ENCODE peak calls at places on chromosomes 7 and 10, in six cellular contexts. One of them, this sample, is unnamed. For H3K36me3, the result is how much of the 10 kb centered on the place peaks cover.

GRCh38 chr10:70462349-70462984 is 16.1 kb upstream of the PALD1 start:
- DNase-seq in HCT116: peak
- DNase-seq in mesendoderm: no peak
- DNase-seq in neural progenitor cell: peak
- DNase-seq in Peyer's patch: no peak
- DNase-seq in H1: no peak
- DNase-seq in this sample: no peak

GRCh38 chr10:123722351-123722750 is 56.2 kb downstream of the GPR26 start:
- DNase-seq in H1: no peak
- DNase-seq in Peyer's patch: no peak
- DNase-seq in mesendoderm: no peak
- DNase-seq in neural progenitor cell: no peak
- DNase-seq in HCT116: no peak
- DNase-seq in this sample: no peak

GRCh38 chr7:68724965-68725364 is 873.3 kb upstream of the AUTS2 start:
- DNase-seq in Peyer's patch: no peak
- DNase-seq in neural progenitor cell: no peak
- DNase-seq in H1: no peak
- DNase-seq in mesendoderm: no peak
- DNase-seq in HCT116: no peak
- DNase-seq in this sample: no peak

GRCh38 chr10:31090894-31091607 is 59.4 kb upstream of the ZNF438 start:
- DNase-seq in Peyer's patch: no peak
- DNase-seq in mesendoderm: no peak
- DNase-seq in HCT116: no peak
- DNase-seq in H1: no peak
- DNase-seq in neural progenitor cell: no peak
- DNase-seq in this sample: no peak

GRCh38 chr10:87865201-87866025 is 2.0 kb downstream of the PTEN start:
- DNase-seq in mesendoderm: no peak
- DNase-seq in neural progenitor cell: no peak
- DNase-seq in H1: no peak
- DNase-seq in Peyer's patch: no peak
- DNase-seq in HCT116: no peak
- DNase-seq in this sample: no peak

GRCh38 chr7:30971840-30972563 is 8.2 kb downstream of the GHRHR start:
- DNase-seq in H1: no peak
- DNase-seq in Peyer's patch: no peak
- DNase-seq in HCT116: no peak
- DNase-seq in neural progenitor cell: no peak
- DNase-seq in mesendoderm: no peak
- DNase-seq in this sample: no peak

GRCh38 chr10:71939861-71940474 is 24.2 kb upstream of the CHST3 start:
- DNase-seq in mesendoderm: no peak
- DNase-seq in H1: no peak
- DNase-seq in Peyer's patch: no peak
- DNase-seq in HCT116: no peak
- DNase-seq in neural progenitor cell: no peak
- DNase-seq in this sample: peak

GRCh38 chr7:100426516-100426915 is 2.0 kb downstream of the ZCWPW1 start:
- DNase-seq in mesendoderm: no peak
- DNase-seq in Peyer's patch: no peak
- DNase-seq in neural progenitor cell: no peak
- DNase-seq in H1: no peak
- DNase-seq in HCT116: no peak
- DNase-seq in this sample: no peak

GRCh38 chr10:72814134-72814790 is 79.3 kb upstream of the OIT3 start:
- DNase-seq in mesendoderm: no peak
- DNase-seq in H1: no peak
- DNase-seq in HCT116: no peak
- DNase-seq in Peyer's patch: no peak
- DNase-seq in neural progenitor cell: no peak
- DNase-seq in this sample: no peak

DNA sequence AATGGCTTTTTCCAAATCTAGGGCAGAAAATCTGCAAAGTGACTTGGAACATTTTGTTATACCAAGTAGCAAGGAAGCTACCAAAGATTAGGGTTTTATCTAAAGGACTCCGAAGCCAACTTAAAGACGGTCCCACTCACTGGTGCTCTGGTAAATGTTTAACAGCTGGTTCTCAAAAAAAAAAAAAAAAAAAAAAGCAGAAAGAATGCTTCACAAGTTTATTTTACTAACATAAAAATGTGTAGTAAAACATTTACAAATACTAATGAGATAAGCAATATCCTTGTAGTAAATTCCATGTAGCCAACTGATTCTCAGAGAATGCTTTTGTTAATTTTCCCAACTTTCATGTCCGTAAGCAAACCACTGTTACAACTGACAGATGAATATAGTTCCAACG is 38.4 kb downstream of the TAF3 start:
- DNase-seq in neural progenitor cell: no peak
- DNase-seq in mesendoderm: no peak
- DNase-seq in H1: no peak
- DNase-seq in Peyer's patch: no peak
- DNase-seq in HCT116: no peak
- DNase-seq in this sample: no peak
- H3K4me3 ChIP-seq in neural progenitor cell: no peak
- H3K4me3 ChIP-seq in mesendoderm: no peak
- H3K4me3 ChIP-seq in H1: no peak
- H3K4me3 ChIP-seq in Peyer's patch: no peak
- H3K4me3 ChIP-seq in HCT116: no peak
- H3K4me3 ChIP-seq in this sample: no peak

GRCh38 chr10:3124412-3125175 is 48.0 kb downstream of the PITRM1 start:
- DNase-seq in neural progenitor cell: no peak
- DNase-seq in Peyer's patch: no peak
- DNase-seq in HCT116: no peak
- DNase-seq in H1: no peak
- DNase-seq in mesendoderm: no peak
- DNase-seq in this sample: no peak

GRCh38 chr10:3125527-3126170 is 46.9 kb downstream of the PITRM1 start:
- DNase-seq in H1: no peak
- DNase-seq in mesendoderm: no peak
- DNase-seq in Peyer's patch: no peak
- DNase-seq in HCT116: no peak
- DNase-seq in neural progenitor cell: no peak
- DNase-seq in this sample: no peak

GRCh38 chr10:3127921-3128320 is 44.7 kb downstream of the PITRM1 start:
- DNase-seq in H1: no peak
- DNase-seq in HCT116: no peak
- DNase-seq in neural progenitor cell: no peak
- DNase-seq in mesendoderm: no peak
- DNase-seq in Peyer's patch: no peak
- DNase-seq in this sample: no peak

GRCh38 chr10:3126741-3127342 is 45.7 kb downstream of the PITRM1 start:
- DNase-seq in Peyer's patch: no peak
- DNase-seq in H1: no peak
- DNase-seq in mesendoderm: peak
- DNase-seq in HCT116: no peak
- DNase-seq in neural progenitor cell: peak
- DNase-seq in this sample: no peak

DNA sequence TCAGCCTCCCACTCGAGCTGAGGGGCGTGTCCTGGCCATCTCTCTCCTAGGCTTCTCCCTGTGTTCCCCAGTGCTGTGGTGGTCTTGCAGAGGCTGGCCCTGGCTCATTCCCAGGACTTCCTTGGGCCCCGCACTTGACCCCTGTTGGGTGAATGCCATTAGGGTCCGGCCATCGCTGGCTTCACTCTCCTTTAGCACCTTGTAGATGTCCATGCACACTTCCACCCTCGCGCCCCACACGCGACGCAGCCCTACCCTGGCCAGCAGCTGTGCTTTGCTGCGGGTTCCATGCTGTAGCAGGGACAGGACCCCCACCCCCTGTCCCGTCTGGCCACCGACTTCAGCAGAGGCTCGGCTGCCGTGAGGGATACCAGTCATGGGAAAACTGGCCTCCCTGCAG is 46.3 kb downstream of the PITRM1 start:
- DNase-seq in H1: no peak
- DNase-seq in neural progenitor cell: no peak
- DNase-seq in HCT116: no peak
- DNase-seq in mesendoderm: no peak
- DNase-seq in Peyer's patch: no peak
- DNase-seq in this sample: no peak
- H3K36me3 ChIP-seq in H1: half or more
- H3K36me3 ChIP-seq in neural progenitor cell: under half
- H3K36me3 ChIP-seq in HCT116: under half
- H3K36me3 ChIP-seq in mesendoderm: under half
- H3K36me3 ChIP-seq in Peyer's patch: under half
- H3K36me3 ChIP-seq in this sample: under half

GRCh38 chr7:81408728-81409127 is 361.1 kb downstream of the HGF start:
- DNase-seq in H1: no peak
- DNase-seq in HCT116: no peak
- DNase-seq in neural progenitor cell: no peak
- DNase-seq in Peyer's patch: no peak
- DNase-seq in mesendoderm: no peak
- DNase-seq in this sample: no peak

GRCh38 chr7:81402227-81402626 is 367.6 kb downstream of the HGF start:
- DNase-seq in Peyer's patch: no peak
- DNase-seq in mesendoderm: no peak
- DNase-seq in neural progenitor cell: no peak
- DNase-seq in HCT116: no peak
- DNase-seq in H1: no peak
- DNase-seq in this sample: no peak

GRCh38 chr7:81404669-81405068 is 365.2 kb downstream of the HGF start:
- DNase-seq in neural progenitor cell: no peak
- DNase-seq in Peyer's patch: no peak
- DNase-seq in HCT116: no peak
- DNase-seq in H1: no peak
- DNase-seq in mesendoderm: no peak
- DNase-seq in this sample: no peak

GRCh38 chr7:81410471-81411117 is 359.3 kb downstream of the HGF start:
- DNase-seq in neural progenitor cell: no peak
- DNase-seq in mesendoderm: no peak
- DNase-seq in Peyer's patch: no peak
- DNase-seq in HCT116: no peak
- DNase-seq in H1: no peak
- DNase-seq in this sample: no peak

DNA sequence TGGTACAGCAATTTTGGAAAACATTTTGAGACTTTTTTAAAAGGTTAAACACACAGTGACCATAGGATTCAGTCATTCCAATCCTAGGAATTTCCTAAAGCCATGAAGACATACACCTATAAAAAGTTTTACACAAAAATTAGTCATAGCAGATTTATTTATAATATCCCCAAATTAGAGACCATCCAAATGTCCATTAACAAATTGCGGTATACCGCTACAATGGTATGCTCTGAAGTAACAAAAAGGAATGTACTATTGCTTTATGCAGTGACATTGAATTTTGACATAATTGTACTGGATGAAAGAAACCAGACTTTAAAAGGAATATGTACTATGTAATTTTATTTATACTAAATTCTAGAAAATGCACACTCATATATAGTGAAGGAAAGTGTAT is 362.8 kb downstream of the HGF start:
- DNase-seq in mesendoderm: no peak
- DNase-seq in neural progenitor cell: no peak
- DNase-seq in Peyer's patch: no peak
- DNase-seq in HCT116: no peak
- DNase-seq in H1: no peak
- DNase-seq in this sample: no peak
- H3K4me3 ChIP-seq in mesendoderm: no peak
- H3K4me3 ChIP-seq in neural progenitor cell: no peak
- H3K4me3 ChIP-seq in Peyer's patch: no peak
- H3K4me3 ChIP-seq in HCT116: no peak
- H3K4me3 ChIP-seq in H1: no peak
- H3K4me3 ChIP-seq in this sample: no peak

GRCh38 chr7:76357379-76358052 is 1.3 kb downstream of the YWHAG start:
- DNase-seq in Peyer's patch: no peak
- DNase-seq in mesendoderm: no peak
- DNase-seq in H1: no peak
- DNase-seq in HCT116: no peak
- DNase-seq in neural progenitor cell: no peak
- DNase-seq in this sample: no peak
- H3K36me3 ChIP-seq in Peyer's patch: under half
- H3K36me3 ChIP-seq in mesendoderm: under half
- H3K36me3 ChIP-seq in H1: under half
- H3K36me3 ChIP-seq in HCT116: under half
- H3K36me3 ChIP-seq in neural progenitor cell: under half
- H3K36me3 ChIP-seq in this sample: under half

DNA sequence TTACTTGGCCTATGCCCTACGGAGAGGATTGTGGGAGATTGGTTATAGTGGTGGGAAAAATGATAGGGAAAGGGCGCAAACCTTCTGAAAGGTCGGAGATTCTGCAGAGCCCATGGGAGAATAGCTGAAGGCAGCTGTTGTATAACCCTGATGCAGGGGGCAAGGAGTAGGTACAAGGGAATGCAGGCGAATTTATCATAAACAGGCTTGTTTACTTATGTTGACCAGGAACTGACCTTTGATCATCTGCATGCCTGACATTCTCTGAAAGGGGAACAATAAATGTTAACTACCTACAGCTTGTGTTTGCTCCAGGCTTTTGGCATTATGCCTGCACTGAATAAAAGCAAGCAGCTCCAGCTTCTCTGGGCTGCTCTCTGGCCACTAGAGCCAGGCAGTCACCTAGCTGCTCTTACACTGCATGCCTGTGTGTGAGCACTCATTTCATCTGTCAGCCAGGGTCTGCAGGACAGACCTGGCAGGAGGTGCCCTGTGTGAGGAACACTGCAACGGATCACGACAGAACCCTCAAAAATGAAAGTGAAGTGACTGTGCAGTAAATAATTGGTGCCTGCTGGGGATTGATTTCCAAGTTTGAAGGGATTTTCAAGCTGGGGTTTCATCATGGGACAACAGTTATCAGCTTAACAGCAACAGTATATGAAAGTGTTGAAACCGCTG is 31.1 kb upstream of the ABCA13 start:
- DNase-seq in HCT116: no peak
- DNase-seq in H1: no peak
- DNase-seq in Peyer's patch: peak
- DNase-seq in mesendoderm: no peak
- DNase-seq in neural progenitor cell: no peak
- DNase-seq in this sample: no peak
- H3K4me3 ChIP-seq in HCT116: no peak
- H3K4me3 ChIP-seq in H1: no peak
- H3K4me3 ChIP-seq in Peyer's patch: peak
- H3K4me3 ChIP-seq in mesendoderm: no peak
- H3K4me3 ChIP-seq in neural progenitor cell: no peak
- H3K4me3 ChIP-seq in this sample: no peak

DNA sequence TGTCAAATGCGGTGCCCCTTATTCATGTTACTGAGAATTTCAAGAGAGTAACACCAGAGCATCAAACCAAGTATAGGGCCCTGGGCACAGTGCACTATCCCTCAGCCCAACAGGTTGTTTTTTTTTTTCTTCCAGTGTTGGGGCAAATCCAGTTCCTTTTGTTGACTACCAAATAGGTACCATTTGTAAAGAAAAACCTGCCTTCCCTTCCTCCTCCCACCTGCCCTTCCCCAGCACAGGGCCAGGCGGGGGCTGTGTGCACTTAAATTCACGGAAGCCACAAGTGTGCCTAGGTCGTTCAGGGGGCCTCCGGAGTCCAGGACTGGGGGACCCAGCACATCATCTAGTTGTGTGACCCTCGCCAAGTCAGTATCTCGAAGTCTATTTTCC is 592 bp upstream of the SFXN4 start:
- DNase-seq in mesendoderm: no peak
- DNase-seq in neural progenitor cell: no peak
- DNase-seq in HCT116: no peak
- DNase-seq in H1: no peak
- DNase-seq in Peyer's patch: no peak
- DNase-seq in this sample: no peak
- H3K36me3 ChIP-seq in mesendoderm: under half
- H3K36me3 ChIP-seq in neural progenitor cell: under half
- H3K36me3 ChIP-seq in HCT116: half or more
- H3K36me3 ChIP-seq in H1: under half
- H3K36me3 ChIP-seq in Peyer's patch: under half
- H3K36me3 ChIP-seq in this sample: under half

GRCh38 chr10:60679388-60679987 is 98.8 kb upstream of the CDK1 start:
- DNase-seq in mesendoderm: no peak
- DNase-seq in neural progenitor cell: no peak
- DNase-seq in H1: no peak
- DNase-seq in Peyer's patch: no peak
- DNase-seq in HCT116: no peak
- DNase-seq in this sample: no peak
- H3K4me3 ChIP-seq in mesendoderm: no peak
- H3K4me3 ChIP-seq in neural progenitor cell: no peak
- H3K4me3 ChIP-seq in H1: no peak
- H3K4me3 ChIP-seq in Peyer's patch: no peak
- H3K4me3 ChIP-seq in HCT116: no peak
- H3K4me3 ChIP-seq in this sample: no peak